ENCODE peak calls at places on chromosomes 16 and 17, in five cellular contexts. D, S, P, B and X are unnamed samples.

GRCh38 chr17:32261521-32261792 is 4.2 kb upstream of the RHBDL3 start:
- DNase-seq in P (no peak), B (no peak), D (no peak), S (no peak), X (no peak)

GRCh38 chr17:4043862-4044261 is 79.6 kb upstream of the ATP2A3 start:
- DNase-seq in B (no peak), S (no peak), D (no peak), P (no peak), X (no peak)

GRCh38 chr17:17315142-17315821 is 12.1 kb downstream of the NT5M start:
- DNase-seq in D (no peak), S (no peak), B (no peak), P (no peak), X (no peak)

GRCh38 chr16:30728904-30729672 is 19.1 kb upstream of the PHKG2 start:
- DNase-seq in S (no peak), P (no peak), B (no peak), D (no peak), X (no peak)

GRCh38 chr17:81018044-81018802 is 16.7 kb upstream of the BAIAP2 start:
- DNase-seq in P (no peak), B (no peak), D (no peak), S (no peak), X (peak)

GRCh38 chr16:51343411-51343810 is 192.3 kb upstream of the SALL1 start:
- DNase-seq in D (peak), S (no peak), B (no peak), P (no peak), X (peak)

GRCh38 chr17:75515229-75515522 is 161 bp downstream of the CASKIN2 start:
- DNase-seq in P (peak), S (no peak), D (no peak), B (no peak), X (no peak)

GRCh38 chr16:845349-845740 is 44.8 kb upstream of the GNG13 start:
- DNase-seq in S (no peak), D (no peak), P (no peak), B (no peak), X (no peak)

GRCh38 chr16:89616576-89617437 is 3.4 kb downstream of the DPEP1 start:
- DNase-seq in B (no peak), D (no peak), S (no peak), P (no peak), X (no peak)